ENCODE peak calls at places on chromosome 10, in five cellular contexts. G is AG04450; H is neuronal stem cell; J is GM23248; Z is effector memory CD4-positive, alpha-beta T cell. P is an unnamed sample.
A peak's percentile ranks its signal among the peaks of the same experiment; 100 is the strongest.

GRCh38 chr10:114404171-114405010 is at the start of gene AFAP1L2:
- DNase-seq in H (no peak), G (no peak), J (peak; percentile 35), Z (no peak), P (no peak)

GRCh38 chr10:4656576-4657194 is 169.3 kb upstream of the AKR1E2 start:
- DNase-seq in G (no peak), Z (peak; percentile 4), H (peak; percentile 51), J (peak; percentile 81), P (no peak)

GRCh38 chr10:25815999-25816768 is 117.8 kb upstream of the MYO3A start:
- DNase-seq in G (no peak), H (no peak), J (no peak), Z (no peak), P (no peak)

GRCh38 chr10:93599778-93600177 is 1.3 kb downstream of the RBP4 start:
- DNase-seq in J (no peak), H (no peak), G (no peak), Z (no peak), P (no peak)

GRCh38 chr10:128550045-128550444 is 423.8 kb upstream of the MKI67 start:
- DNase-seq in Z (no peak), G (no peak), J (no peak), H (no peak), P (no peak)

GRCh38 chr10:73768881-73769280 is 13.0 kb upstream of the CHCHD1 start:
- DNase-seq in J (no peak), G (no peak), H (no peak), Z (peak; percentile 35), P (no peak)

GRCh38 chr10:24858908-24859270 is 93.5 kb downstream of the PRTFDC1 start:
- DNase-seq in J (no peak), G (no peak), H (no peak), Z (no peak), P (no peak)

GRCh38 chr10:94992811-94993210 is 54.4 kb downstream of the CYP2C9 start:
- DNase-seq in J (no peak), H (no peak), G (no peak), Z (no peak), P (no peak)

GRCh38 chr10:14880201-14880600 is 1.5 kb downstream of the SUV39H2 start:
- DNase-seq in G (no peak), Z (no peak), H (no peak), J (peak; percentile 18), P (no peak)

GRCh38 chr10:105023706-105024105 is 382.6 kb downstream of the SORCS3 start:
- DNase-seq in J (no peak), Z (no peak), H (no peak), G (no peak), P (no peak)

GRCh38 chr10:72227826-72228225 is 11.8 kb upstream of the ASCC1 start:
- DNase-seq in G (no peak), Z (no peak), H (no peak), J (no peak), P (no peak)

GRCh38 chr10:71580415-71580814 is 139.2 kb downstream of the C10orf105 start:
- DNase-seq in H (no peak), J (no peak), Z (no peak), G (no peak), P (no peak)

GRCh38 chr10:25059990-25060389 is 43.6 kb downstream of the THNSL1 start:
- DNase-seq in J (peak; percentile 91), Z (no peak), H (no peak), G (peak; percentile 52), P (no peak)

GRCh38 chr10:118698421-118698820 is 56.3 kb downstream of the CACUL1 start:
- DNase-seq in Z (peak; percentile 56), H (no peak), J (peak; percentile 35), G (no peak), P (no peak)

GRCh38 chr10:49080965-49081364 is 34.4 kb downstream of the VSTM4 start:
- DNase-seq in H (no peak), Z (no peak), J (no peak), G (no peak), P (peak; percentile 73)

GRCh38 chr10:22681783-22682183 is 32.6 kb downstream of the PIP4K2A start:
- DNase-seq in H (no peak), Z (peak; percentile 30), G (no peak), J (peak; percentile 90), P (peak; percentile 56)

GRCh38 chr10:126169899-126170298 is 218.4 kb downstream of the ADAM12 start:
- DNase-seq in Z (no peak), J (no peak), G (no peak), H (no peak), P (no peak)

GRCh38 chr10:114110174-114110972 is 63.6 kb downstream of the CCDC186 start:
- DNase-seq in Z (no peak), H (no peak), G (no peak), J (peak; percentile 32), P (no peak)

GRCh38 chr10:34131152-34131551 is 683.9 kb downstream of the PARD3 start:
- DNase-seq in G (no peak), H (no peak), J (no peak), Z (no peak), P (no peak)

GRCh38 chr10:62021116-62021515 is 119.6 kb downstream of the ARID5B start:
- DNase-seq in G (no peak), Z (no peak), J (no peak), H (no peak), P (no peak)
- H3K27ac ChIP-seq in G (no peak overlapping the region), Z (no peak overlapping the region), J (peak overlapping the region; percentile 1), H (no peak overlapping the region), P (no peak overlapping the region)

DNA sequence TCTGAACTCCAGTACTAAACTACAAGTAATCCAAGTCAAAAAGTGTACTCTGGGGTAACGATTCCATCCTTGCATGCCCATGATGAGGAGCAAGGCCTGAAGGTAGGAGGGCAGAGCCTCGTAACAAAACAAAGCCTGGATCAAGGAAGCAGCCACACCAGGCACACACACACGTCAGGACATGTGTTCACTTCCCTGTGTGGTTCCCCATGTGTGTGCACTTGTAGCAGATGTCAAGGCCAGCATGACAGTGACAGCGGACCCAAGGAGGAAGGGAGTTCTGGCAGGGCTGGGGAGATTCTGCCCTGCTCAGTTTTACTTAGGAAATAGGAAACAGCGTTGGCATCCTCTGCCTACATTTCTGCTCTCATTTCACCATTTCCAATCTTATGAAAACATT is 92.8 kb downstream of the ALOX5 start:
- DNase-seq in G (no peak), Z (no peak), J (no peak), H (no peak), P (no peak)
- H3K4me3 ChIP-seq in G (no peak overlapping the region), Z (no peak overlapping the region), J (no peak overlapping the region), H (no peak overlapping the region), P (no peak overlapping the region)

GRCh38 chr10:30821994-30822692 is 192.6 kb upstream of the LYZL2 start:
- DNase-seq in Z (no peak), J (peak; percentile 50), H (no peak), G (no peak), P (no peak)

GRCh38 chr10:30822693-30823465 is 193.3 kb upstream of the LYZL2 start:
- DNase-seq in H (no peak), Z (no peak), J (no peak), G (no peak), P (no peak)

GRCh38 chr10:30825495-30825894 is 195.9 kb upstream of the LYZL2 start:
- DNase-seq in H (no peak), Z (no peak), G (no peak), J (peak; percentile 24), P (no peak)

GRCh38 chr10:30825022-30825421 is 195.5 kb upstream of the LYZL2 start:
- DNase-seq in Z (no peak), J (no peak), H (no peak), G (no peak), P (no peak)

DNA sequence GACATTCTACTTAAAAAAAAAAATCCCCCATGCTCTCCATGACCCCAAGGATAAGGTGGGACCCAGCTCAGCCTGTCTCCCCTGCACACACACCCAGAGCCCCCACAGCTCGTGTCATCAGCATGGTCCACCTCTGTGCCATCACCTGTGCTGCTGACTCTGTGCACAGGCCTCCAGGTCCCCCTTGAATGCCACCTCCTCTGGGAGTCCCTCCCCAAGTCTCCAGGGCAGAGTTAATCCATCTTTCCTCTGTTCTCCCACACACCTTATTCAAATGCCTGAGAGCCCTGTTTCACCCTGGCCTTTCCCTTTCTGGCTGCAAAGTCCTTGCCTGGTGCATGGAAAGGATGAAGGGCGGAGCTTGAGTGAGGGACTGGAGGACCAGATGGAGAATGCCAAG is 194.1 kb upstream of the LYZL2 start:
- DNase-seq in H (no peak), J (no peak), G (no peak), Z (no peak), P (no peak)
- H3K9me3 ChIP-seq in H (no peaks in the 10 kb centered on the region), J (no peaks in the 10 kb centered on the region), G (peaks cover 3% of the 10 kb centered on the region), Z (no peaks in the 10 kb centered on the region), P (no peaks in the 10 kb centered on the region)

GRCh38 chr10:77236029-77236428 is 401.6 kb downstream of the KCNMA1 start:
- DNase-seq in H (no peak), Z (no peak), J (no peak), G (no peak), P (no peak)

GRCh38 chr10:77240042-77240619 is 397.5 kb downstream of the KCNMA1 start:
- DNase-seq in Z (no peak), H (no peak), J (no peak), G (no peak), P (no peak)

GRCh38 chr10:77234599-77234998 is 403.0 kb downstream of the KCNMA1 start:
- DNase-seq in H (no peak), J (no peak), Z (no peak), G (no peak), P (no peak)

GRCh38 chr10:77236700-77237099 is 400.9 kb downstream of the KCNMA1 start:
- DNase-seq in J (peak; percentile 53), H (no peak), G (no peak), Z (no peak), P (no peak)

GRCh38 chr10:77237120-77237519 is 400.5 kb downstream of the KCNMA1 start:
- DNase-seq in Z (no peak), H (no peak), J (no peak), G (no peak), P (no peak)
- H3K27ac ChIP-seq in Z (no peak overlapping the region), H (no peak overlapping the region), J (no peak overlapping the region), G (no peak overlapping the region), P (no peak overlapping the region)

DNA sequence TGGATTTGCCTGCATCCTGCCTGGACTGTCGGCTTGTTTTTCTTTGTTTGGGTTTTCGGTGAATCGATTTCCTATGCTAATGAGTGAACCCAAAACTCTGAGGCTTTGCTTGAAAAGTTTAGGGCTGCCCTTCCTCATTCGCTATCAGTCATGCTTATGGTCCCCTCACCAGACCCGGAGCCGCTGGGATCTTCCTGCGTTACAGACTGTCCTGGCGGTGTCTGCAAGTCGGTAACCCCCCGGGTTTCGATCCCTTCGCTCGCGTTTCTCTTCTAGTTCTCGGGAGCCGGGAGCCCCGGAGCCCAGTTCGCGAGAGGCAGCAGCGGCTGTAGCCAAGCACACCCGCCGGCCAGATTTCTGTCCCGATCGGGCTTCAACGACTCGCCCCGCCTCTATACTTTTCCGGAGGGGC is 2.2 kb downstream of the EMX2 start:
- DNase-seq in H (no peak), Z (no peak), J (peak; percentile 57), G (no peak), P (no peak)
- H3K4me3 ChIP-seq in H (peak overlapping the region; percentile 76), Z (no peak overlapping the region), J (peak overlapping the region; percentile 95), G (no peak overlapping the region), P (no peak overlapping the region)

DNA sequence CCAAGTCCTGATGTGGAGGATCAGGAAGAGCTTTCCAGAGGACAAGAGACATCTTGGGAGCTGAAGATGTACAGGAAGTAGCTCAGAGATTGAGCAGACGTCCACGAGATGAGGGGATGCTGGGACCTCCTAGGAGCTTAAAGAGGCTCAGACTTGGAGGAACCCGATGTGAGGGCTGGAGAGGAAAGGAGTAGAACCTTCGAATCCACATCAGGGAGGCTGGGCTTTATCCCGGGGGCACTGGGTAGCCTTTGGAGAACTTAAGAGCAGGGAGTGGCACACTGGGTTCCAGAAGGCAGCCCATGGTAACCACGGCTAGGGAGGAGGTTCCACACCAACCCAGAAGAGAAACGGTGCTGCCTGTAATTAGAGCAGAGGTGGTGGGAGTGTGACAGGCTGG is 10.8 kb downstream of the PRKCQ start:
- DNase-seq in J (no peak), H (no peak), G (no peak), Z (no peak), P (no peak)
- H3K9me3 ChIP-seq in J (no peaks in the 10 kb centered on the region), H (no peaks in the 10 kb centered on the region), G (no peaks in the 10 kb centered on the region), Z (no peaks in the 10 kb centered on the region), P (no peaks in the 10 kb centered on the region)

P was measured in right lobe of liver.